ENCODE peak calls at places on chromosomes 1 and 21, in five cellular contexts. One of them, this sample, is unnamed.

GRCh38 chr1:157289424-157290105 is 151.4 kb upstream of the ETV3 start:
- DNase-seq in foreskin fibroblast: no peak
- DNase-seq in smooth muscle cell of the brain vasculature: no peak
- DNase-seq in left cardiac atrium: no peak
- DNase-seq in left ventricle myocardium inferior: no peak
- DNase-seq in this sample: no peak

GRCh38 chr1:32907435-32907834 is 6.2 kb upstream of the TMEM54 start:
- DNase-seq in foreskin fibroblast: peak
- DNase-seq in smooth muscle cell of the brain vasculature: no peak
- DNase-seq in left cardiac atrium: no peak
- DNase-seq in left ventricle myocardium inferior: no peak
- DNase-seq in this sample: no peak

GRCh38 chr1:210696709-210697108 is 368.0 kb downstream of the HHAT start:
- DNase-seq in foreskin fibroblast: no peak
- DNase-seq in smooth muscle cell of the brain vasculature: no peak
- DNase-seq in left cardiac atrium: no peak
- DNase-seq in left ventricle myocardium inferior: no peak
- DNase-seq in this sample: no peak

GRCh38 chr1:92994105-92994712 is 32.9 kb upstream of the DIPK1A start:
- DNase-seq in foreskin fibroblast: peak
- DNase-seq in smooth muscle cell of the brain vasculature: peak
- DNase-seq in left cardiac atrium: peak
- DNase-seq in left ventricle myocardium inferior: no peak
- DNase-seq in this sample: peak

GRCh38 chr21:44089001-44089911 is 17.9 kb upstream of the PWP2 start:
- DNase-seq in foreskin fibroblast: no peak
- DNase-seq in smooth muscle cell of the brain vasculature: no peak
- DNase-seq in left cardiac atrium: no peak
- DNase-seq in left ventricle myocardium inferior: no peak
- DNase-seq in this sample: peak

GRCh38 chr1:222443566-222443965 is 104.3 kb downstream of the HHIPL2 start:
- DNase-seq in foreskin fibroblast: no peak
- DNase-seq in smooth muscle cell of the brain vasculature: no peak
- DNase-seq in left cardiac atrium: no peak
- DNase-seq in left ventricle myocardium inferior: no peak
- DNase-seq in this sample: no peak

GRCh38 chr1:3656450-3657095 is 4.3 kb downstream of the TP73 start:
- DNase-seq in foreskin fibroblast: no peak
- DNase-seq in smooth muscle cell of the brain vasculature: no peak
- DNase-seq in left cardiac atrium: no peak
- DNase-seq in left ventricle myocardium inferior: peak
- DNase-seq in this sample: no peak

GRCh38 chr21:35314896-35315582 is 265.9 kb upstream of the RUNX1 start:
- DNase-seq in foreskin fibroblast: no peak
- DNase-seq in smooth muscle cell of the brain vasculature: no peak
- DNase-seq in left cardiac atrium: no peak
- DNase-seq in left ventricle myocardium inferior: no peak
- DNase-seq in this sample: no peak

GRCh38 chr21:34910396-34910795 is 138.7 kb downstream of the RUNX1 start:
- DNase-seq in foreskin fibroblast: no peak
- DNase-seq in smooth muscle cell of the brain vasculature: no peak
- DNase-seq in left cardiac atrium: peak
- DNase-seq in left ventricle myocardium inferior: no peak
- DNase-seq in this sample: no peak

GRCh38 chr1:195933816-195934215 is 674.4 kb downstream of the KCNT2 start:
- DNase-seq in foreskin fibroblast: no peak
- DNase-seq in smooth muscle cell of the brain vasculature: no peak
- DNase-seq in left cardiac atrium: no peak
- DNase-seq in left ventricle myocardium inferior: no peak
- DNase-seq in this sample: no peak

GRCh38 chr1:108829498-108829916 is 27.4 kb downstream of the AKNAD1 start:
- DNase-seq in foreskin fibroblast: peak
- DNase-seq in smooth muscle cell of the brain vasculature: no peak
- DNase-seq in left cardiac atrium: peak
- DNase-seq in left ventricle myocardium inferior: no peak
- DNase-seq in this sample: no peak

GRCh38 chr1:153652795-153653507 is 5.6 kb upstream of the SNAPIN start:
- DNase-seq in foreskin fibroblast: peak
- DNase-seq in smooth muscle cell of the brain vasculature: no peak
- DNase-seq in left cardiac atrium: no peak
- DNase-seq in left ventricle myocardium inferior: no peak
- DNase-seq in this sample: no peak

GRCh38 chr1:39590546-39590945 is 14.0 kb upstream of the PABPC4 start:
- DNase-seq in foreskin fibroblast: peak
- DNase-seq in smooth muscle cell of the brain vasculature: no peak
- DNase-seq in left cardiac atrium: no peak
- DNase-seq in left ventricle myocardium inferior: no peak
- DNase-seq in this sample: no peak

GRCh38 chr1:115476616-115477015 is 138.6 kb upstream of the NGF start:
- DNase-seq in foreskin fibroblast: peak
- DNase-seq in smooth muscle cell of the brain vasculature: no peak
- DNase-seq in left cardiac atrium: no peak
- DNase-seq in left ventricle myocardium inferior: no peak
- DNase-seq in this sample: peak

GRCh38 chr21:45455321-45456013 is 50.5 kb downstream of the COL18A1 start:
- DNase-seq in foreskin fibroblast: peak
- DNase-seq in smooth muscle cell of the brain vasculature: no peak
- DNase-seq in left cardiac atrium: peak
- DNase-seq in left ventricle myocardium inferior: peak
- DNase-seq in this sample: no peak

GRCh38 chr1:109083923-109084322 is 6.6 kb upstream of the TMEM167B start:
- DNase-seq in foreskin fibroblast: no peak
- DNase-seq in smooth muscle cell of the brain vasculature: no peak
- DNase-seq in left cardiac atrium: no peak
- DNase-seq in left ventricle myocardium inferior: no peak
- DNase-seq in this sample: no peak

GRCh38 chr1:101237229-101237837 is 514 bp downstream of the S1PR1 start:
- DNase-seq in foreskin fibroblast: peak
- DNase-seq in smooth muscle cell of the brain vasculature: no peak
- DNase-seq in left cardiac atrium: no peak
- DNase-seq in left ventricle myocardium inferior: no peak
- DNase-seq in this sample: no peak

GRCh38 chr1:18727956-18728355 is 97.3 kb downstream of the PAX7 start:
- DNase-seq in foreskin fibroblast: no peak
- DNase-seq in smooth muscle cell of the brain vasculature: no peak
- DNase-seq in left cardiac atrium: no peak
- DNase-seq in left ventricle myocardium inferior: no peak
- DNase-seq in this sample: no peak

GRCh38 chr1:232435746-232436145 is 194.2 kb downstream of the SIPA1L2 start:
- DNase-seq in foreskin fibroblast: peak
- DNase-seq in smooth muscle cell of the brain vasculature: peak
- DNase-seq in left cardiac atrium: peak
- DNase-seq in left ventricle myocardium inferior: no peak
- DNase-seq in this sample: no peak

GRCh38 chr1:60972841-60973364 is 109.5 kb upstream of the NFIA start:
- DNase-seq in foreskin fibroblast: peak
- DNase-seq in smooth muscle cell of the brain vasculature: no peak
- DNase-seq in left cardiac atrium: no peak
- DNase-seq in left ventricle myocardium inferior: no peak
- DNase-seq in this sample: no peak

GRCh38 chr1:7491089-7491817 is 279.8 kb upstream of the VAMP3 start:
- DNase-seq in foreskin fibroblast: peak
- DNase-seq in smooth muscle cell of the brain vasculature: no peak
- DNase-seq in left cardiac atrium: peak
- DNase-seq in left ventricle myocardium inferior: no peak
- DNase-seq in this sample: no peak

GRCh38 chr1:38076038-38076437 is 29.4 kb upstream of the POU3F1 start:
- DNase-seq in foreskin fibroblast: peak
- DNase-seq in smooth muscle cell of the brain vasculature: no peak
- DNase-seq in left cardiac atrium: no peak
- DNase-seq in left ventricle myocardium inferior: no peak
- DNase-seq in this sample: peak

GRCh38 chr1:41954533-41954944 is 35.8 kb upstream of the HIVEP3 start:
- DNase-seq in foreskin fibroblast: peak
- DNase-seq in smooth muscle cell of the brain vasculature: peak
- DNase-seq in left cardiac atrium: no peak
- DNase-seq in left ventricle myocardium inferior: no peak
- DNase-seq in this sample: no peak

GRCh38 chr1:79792212-79792575 is 785.7 kb upstream of the ADGRL4 start:
- DNase-seq in foreskin fibroblast: peak
- DNase-seq in smooth muscle cell of the brain vasculature: no peak
- DNase-seq in left cardiac atrium: no peak
- DNase-seq in left ventricle myocardium inferior: no peak
- DNase-seq in this sample: no peak

GRCh38 chr1:47991698-47992097 is 5.5 kb downstream of the TRABD2B start:
- DNase-seq in foreskin fibroblast: peak
- DNase-seq in smooth muscle cell of the brain vasculature: no peak
- DNase-seq in left cardiac atrium: no peak
- DNase-seq in left ventricle myocardium inferior: no peak
- DNase-seq in this sample: no peak

GRCh38 chr1:155834296-155834926 is 22.6 kb downstream of the GON4L start:
- DNase-seq in foreskin fibroblast: peak
- DNase-seq in smooth muscle cell of the brain vasculature: peak
- DNase-seq in left cardiac atrium: no peak
- DNase-seq in left ventricle myocardium inferior: no peak
- DNase-seq in this sample: no peak

GRCh38 chr1:6603851-6604558 is 1.3 kb upstream of the KLHL21 start:
- DNase-seq in foreskin fibroblast: peak
- DNase-seq in smooth muscle cell of the brain vasculature: no peak
- DNase-seq in left cardiac atrium: peak
- DNase-seq in left ventricle myocardium inferior: peak
- DNase-seq in this sample: no peak

GRCh38 chr21:29508311-29508710 is 209.6 kb downstream of the BACH1 start:
- DNase-seq in foreskin fibroblast: no peak
- DNase-seq in smooth muscle cell of the brain vasculature: no peak
- DNase-seq in left cardiac atrium: no peak
- DNase-seq in left ventricle myocardium inferior: no peak
- DNase-seq in this sample: no peak

GRCh38 chr1:27596261-27596660 is 7.7 kb downstream of the AHDC1 start:
- DNase-seq in foreskin fibroblast: no peak
- DNase-seq in smooth muscle cell of the brain vasculature: no peak
- DNase-seq in left cardiac atrium: no peak
- DNase-seq in left ventricle myocardium inferior: no peak
- DNase-seq in this sample: no peak

GRCh38 chr1:94063379-94063778 is 57.6 kb downstream of the ABCA4 start:
- DNase-seq in foreskin fibroblast: peak
- DNase-seq in smooth muscle cell of the brain vasculature: peak
- DNase-seq in left cardiac atrium: peak
- DNase-seq in left ventricle myocardium inferior: peak
- DNase-seq in this sample: no peak

GRCh38 chr1:71850936-71851335 is 431.4 kb downstream of the NEGR1 start:
- DNase-seq in foreskin fibroblast: peak
- DNase-seq in smooth muscle cell of the brain vasculature: no peak
- DNase-seq in left cardiac atrium: peak
- DNase-seq in left ventricle myocardium inferior: no peak
- DNase-seq in this sample: no peak

GRCh38 chr1:19013826-19014548 is 57.5 kb upstream of the IFFO2 start:
- DNase-seq in foreskin fibroblast: no peak
- DNase-seq in smooth muscle cell of the brain vasculature: no peak
- DNase-seq in left cardiac atrium: no peak
- DNase-seq in left ventricle myocardium inferior: no peak
- DNase-seq in this sample: no peak

This sample was measured in OCI-LY7.